ENCODE peak calls at places on chromosomes 7 and 10, in nine cellular contexts. X is ovary, N is ascending aorta, C is HepG2, J is lower lobe of right lung, U is A549, B is esophagus muscularis mucosa, Y is fibroblast of lung, W is adrenal gland. L is an unnamed sample. For H3K4me1, the result is how much of the 10 kb centered on the place peaks cover.

GRCh38 chr10:9579110-9579705 is 1438.5 kb upstream of the CELF2 start:
- DNase-seq in X (no peak), N (no peak), C (no peak), J (no peak), U (no peak), B (no peak), Y (peak), W (no peak), L (no peak)

GRCh38 chr7:135245226-135245625 is 11.6 kb downstream of the STRA8 start:
- DNase-seq in X (no peak), N (peak), C (no peak), J (no peak), U (no peak), B (no peak), Y (no peak), W (no peak), L (no peak)

GRCh38 chr10:84825330-84825729 is 496.9 kb downstream of the CCSER2 start:
- DNase-seq in X (no peak), N (no peak), C (no peak), J (no peak), U (no peak), B (no peak), Y (peak), W (no peak), L (no peak)

GRCh38 chr7:115561341-115562110 is 469.0 kb downstream of the TFEC start:
- DNase-seq in X (no peak), N (no peak), C (no peak), J (no peak), U (no peak), B (no peak), Y (peak), W (no peak), L (no peak)

GRCh38 chr10:33277135-33277536 is 57.3 kb downstream of the NRP1 start:
- DNase-seq in X (no peak), N (peak), C (no peak), J (no peak), U (no peak), B (no peak), Y (peak), W (peak), L (no peak)

GRCh38 chr10:70477661-70478162 is 855 bp upstream of the PALD1 start:
- DNase-seq in X (peak), N (no peak), C (peak), J (no peak), U (no peak), B (no peak), Y (peak), W (no peak), L (peak)

GRCh38 chr7:73899731-73900142 is 38.8 kb downstream of the TMEM270 start:
- DNase-seq in X (no peak), N (peak), C (no peak), J (no peak), U (no peak), B (peak), Y (peak), W (peak), L (peak)

GRCh38 chr10:129761573-129761972 is 202.5 kb downstream of the EBF3 start:
- DNase-seq in X (no peak), N (peak), C (no peak), J (peak), U (no peak), B (peak), Y (no peak), W (no peak), L (no peak)

GRCh38 chr10:27390681-27391080 is 113.4 kb upstream of the RAB18 start:
- DNase-seq in X (no peak), N (no peak), C (no peak), J (no peak), U (no peak), B (no peak), Y (no peak), W (no peak), L (no peak)

GRCh38 chr7:30751696-30752273 is at the start of gene INMT:
- DNase-seq in X (peak), N (no peak), C (no peak), J (no peak), U (no peak), B (no peak), Y (no peak), W (peak), L (no peak)

GRCh38 chr7:29567174-29567573 is 3.5 kb downstream of the PRR15 start:
- DNase-seq in X (no peak), N (no peak), C (peak), J (no peak), U (no peak), B (no peak), Y (no peak), W (no peak), L (no peak)

GRCh38 chr10:97279121-97279815 is 13.2 kb downstream of the ARHGAP19 start:
- DNase-seq in X (no peak), N (no peak), C (peak), J (no peak), U (no peak), B (no peak), Y (peak), W (peak), L (peak)

GRCh38 chr7:147759327-147759943 is 831.1 kb upstream of the C7orf33 start:
- DNase-seq in X (no peak), N (no peak), C (no peak), J (no peak), U (no peak), B (no peak), Y (no peak), W (no peak), L (no peak)

GRCh38 chr10:79400567-79401004 is 44.8 kb downstream of the ZCCHC24 start:
- DNase-seq in X (peak), N (no peak), C (peak), J (peak), U (peak), B (no peak), Y (no peak), W (peak), L (peak)

GRCh38 chr7:41911792-41912191 is 208.9 kb upstream of the INHBA start:
- DNase-seq in X (no peak), N (no peak), C (no peak), J (no peak), U (no peak), B (no peak), Y (peak), W (no peak), L (no peak)

GRCh38 chr10:91587710-91588638 is 44.9 kb downstream of the PPP1R3C start:
- DNase-seq in X (peak), N (no peak), C (no peak), J (no peak), U (peak), B (no peak), Y (peak), W (peak), L (no peak)

GRCh38 chr10:34181545-34182300 is 633.4 kb downstream of the PARD3 start:
- DNase-seq in X (no peak), N (no peak), C (no peak), J (no peak), U (no peak), B (no peak), Y (peak), W (no peak), L (no peak)

GRCh38 chr7:55641273-55641691 is 69.0 kb upstream of the VOPP1 start:
- DNase-seq in X (no peak), N (no peak), C (peak), J (no peak), U (peak), B (no peak), Y (peak), W (peak), L (peak)

GRCh38 chr7:106774768-106775551 is 90.1 kb upstream of the PIK3CG start:
- DNase-seq in X (no peak), N (no peak), C (no peak), J (peak), U (peak), B (no peak), Y (peak), W (no peak), L (no peak)

GRCh38 chr10:17348111-17349008 is 106.0 kb downstream of the ST8SIA6 start:
- DNase-seq in X (peak), N (peak), C (no peak), J (no peak), U (peak), B (no peak), Y (peak), W (peak), L (peak)

GRCh38 chr7:140619101-140619615 is 21.5 kb downstream of the DENND2A start:
- DNase-seq in X (no peak), N (no peak), C (no peak), J (no peak), U (no peak), B (no peak), Y (no peak), W (no peak), L (no peak)

GRCh38 chr7:35878356-35878755 is 77.5 kb downstream of the SEPTIN7 start:
- DNase-seq in X (no peak), N (no peak), C (no peak), J (no peak), U (no peak), B (no peak), Y (peak), W (no peak), L (no peak)

GRCh38 chr7:108461855-108462254 is 5.6 kb upstream of the NRCAM start:
- DNase-seq in X (no peak), N (no peak), C (no peak), J (no peak), U (no peak), B (no peak), Y (peak), W (peak), L (no peak)

GRCh38 chr7:108329514-108329913 is 126.7 kb downstream of the NRCAM start:
- DNase-seq in X (no peak), N (no peak), C (no peak), J (no peak), U (no peak), B (no peak), Y (no peak), W (no peak), L (no peak)

DNA sequence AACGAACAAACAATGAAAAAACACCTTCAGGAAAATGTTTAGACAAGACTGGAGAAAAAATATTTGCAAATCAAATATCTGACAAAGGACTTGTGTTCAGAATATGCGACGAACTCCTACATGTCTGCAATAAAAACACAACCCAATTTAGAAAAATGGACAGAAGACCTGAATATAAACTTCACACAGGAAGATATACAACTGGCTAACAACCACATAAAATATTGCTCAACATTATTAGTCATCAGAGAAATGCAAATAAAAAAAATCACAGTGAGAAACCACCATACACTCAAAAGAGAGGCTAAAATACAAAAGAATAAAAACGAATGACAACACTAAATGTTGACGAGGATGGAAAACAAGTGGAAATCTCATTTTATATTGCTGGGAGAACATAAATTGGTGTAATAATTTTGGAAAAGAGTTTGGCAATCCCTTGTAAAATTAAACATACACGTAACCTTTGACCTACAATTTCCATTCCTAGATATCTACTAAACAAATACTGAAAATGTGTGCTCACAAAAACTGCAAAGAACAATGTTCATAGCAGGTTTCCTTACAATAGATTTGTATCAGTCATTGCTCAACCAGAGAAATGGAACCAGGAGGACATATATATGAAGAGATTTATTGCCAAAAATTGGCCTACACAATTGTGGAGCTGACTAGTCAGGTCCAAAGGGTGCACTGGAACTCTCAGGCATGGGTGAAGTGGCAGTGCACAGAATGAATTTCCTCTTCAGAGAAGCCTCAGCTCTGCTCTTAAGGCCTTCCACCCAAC is 82.8 kb upstream of the OGDHL start:
- DNase-seq in X (no peak), N (no peak), C (peak), J (no peak), U (peak), B (no peak), Y (peak), W (no peak), L (peak)
- TF ChIP-seq CTCF in X (no peak), N (no peak), C (no peak), J (no peak), U (no peak), B (no peak), Y (no peak), W (no peak), L (no peak)

GRCh38 chr7:109622320-109622719 is 1052.6 kb downstream of the DNAJB9 start:
- DNase-seq in X (no peak), N (no peak), C (no peak), J (no peak), U (no peak), B (no peak), Y (no peak), W (no peak), L (no peak)

GRCh38 chr7:109611656-109612055 is 1042.0 kb downstream of the DNAJB9 start:
- DNase-seq in X (no peak), N (no peak), C (no peak), J (no peak), U (no peak), B (no peak), Y (no peak), W (no peak), L (no peak)

GRCh38 chr7:109616551-109617069 is 1046.9 kb downstream of the DNAJB9 start:
- DNase-seq in X (no peak), N (no peak), C (no peak), J (no peak), U (no peak), B (no peak), Y (no peak), W (no peak), L (no peak)
- H3K4me1 ChIP-seq in X (under half), N (under half), C (under half), J (under half), U (under half), B (under half), Y (under half), W (under half), L (under half)

GRCh38 chr7:50782376-50783208 is at the start of gene GRB10:
- DNase-seq in X (peak), N (peak), C (no peak), J (peak), U (no peak), B (no peak), Y (peak), W (peak), L (no peak)
- TF ChIP-seq CTCF in X (no peak), N (no peak), C (peak), J (no peak), U (peak), B (peak), Y (no peak), W (no peak), L (no peak)

DNA sequence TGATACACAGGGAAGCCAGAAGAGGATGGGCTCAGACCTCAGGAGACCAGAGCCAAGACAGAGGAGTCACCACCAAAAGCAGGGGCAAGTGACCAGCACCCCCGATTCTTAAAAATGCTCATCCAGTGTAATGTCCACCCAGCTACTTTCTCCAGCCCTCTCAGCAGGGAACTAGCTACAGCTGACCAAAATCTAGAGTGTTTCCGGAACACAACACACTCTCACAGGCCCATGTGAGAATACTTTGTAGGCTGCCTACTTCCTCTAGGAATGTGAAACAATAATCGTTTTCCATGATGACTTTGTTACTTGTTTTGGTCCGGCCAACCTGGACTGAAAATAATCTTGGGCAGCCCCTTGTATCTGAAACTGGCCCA is 14.5 kb downstream of the PSAP start:
- DNase-seq in X (no peak), N (no peak), C (no peak), J (no peak), U (no peak), B (no peak), Y (peak), W (no peak), L (no peak)
- H3K4me1 ChIP-seq in X (under half), N (under half), C (under half), J (half or more), U (half or more), B (half or more), Y (under half), W (half or more), L (half or more)